ENCODE peak calls at places on chromosome 14, in eight cellular contexts. I is heart left ventricle, T is tibial nerve, U is spleen, K is IMR-90, R is K562, E is uterus, W is adrenal gland. B is an unnamed sample.

GRCh38 chr14:68016243-68016914 is 196.8 kb downstream of the RAD51B start:
- DNase-seq in R (no peak), T (no peak), W (no peak), K (peak), I (no peak), U (no peak), E (no peak), B (no peak)

GRCh38 chr14:103385994-103386491 is 828 bp downstream of the MARK3 start:
- DNase-seq in T (peak), E (no peak), R (peak), I (peak), U (peak), W (peak), K (peak), B (peak)

GRCh38 chr14:86141966-86142365 is 612.0 kb downstream of the FLRT2 start:
- DNase-seq in R (no peak), E (no peak), W (no peak), T (no peak), K (no peak), U (no peak), I (no peak), B (no peak)

GRCh38 chr14:60648934-60649814 is at the start of gene SIX1:
- DNase-seq in W (peak), K (peak), T (peak), U (peak), I (peak), E (peak), R (peak), B (peak)

GRCh38 chr14:28297559-28297958 is 469.0 kb upstream of the FOXG1 start:
- DNase-seq in T (no peak), U (no peak), W (no peak), R (no peak), I (no peak), E (no peak), K (no peak), B (no peak)

GRCh38 chr14:30874999-30875787 is 834 bp downstream of the COCH start:
- DNase-seq in R (peak), W (no peak), E (no peak), I (no peak), U (peak), K (no peak), T (no peak), B (no peak)

GRCh38 chr14:61319706-61320105 is 1.7 kb upstream of the PRKCH start:
- DNase-seq in R (no peak), T (no peak), W (no peak), I (no peak), U (no peak), E (no peak), K (no peak), B (no peak)

GRCh38 chr14:76584271-76584702 is 177.0 kb upstream of the VASH1 start:
- DNase-seq in R (no peak), I (no peak), K (no peak), T (no peak), E (peak), W (peak), U (no peak), B (peak)

DNA sequence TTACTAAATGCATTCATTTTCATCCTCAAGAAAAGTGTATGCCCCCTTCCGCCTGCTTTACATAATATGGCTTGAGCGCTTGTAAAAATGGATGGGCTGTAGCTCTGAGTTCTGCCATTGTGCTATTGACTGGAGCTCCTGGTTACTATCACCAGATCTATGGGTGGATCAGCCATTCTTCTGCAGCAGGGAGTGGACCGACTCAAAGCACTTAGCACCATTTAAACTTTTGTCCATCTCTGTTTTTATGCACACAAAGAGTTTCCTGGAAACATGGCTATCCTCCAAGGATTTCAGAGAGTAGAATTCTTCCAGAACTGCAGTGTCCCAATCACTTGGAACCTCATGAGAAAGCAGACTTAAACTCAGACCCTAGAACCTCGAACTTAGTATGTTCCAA is 4.5 kb upstream of the NUMB start:
- DNase-seq in K (no peak), E (no peak), R (peak), I (no peak), W (no peak), T (no peak), U (no peak), B (no peak)
- H3K27ac ChIP-seq in K (peak), E (no peak), R (no peak), I (peak), W (no peak), T (no peak), U (peak), B (no peak)

GRCh38 chr14:99819514-99819913 is 26.3 kb downstream of the EML1 start:
- DNase-seq in E (peak), K (no peak), I (no peak), U (no peak), T (no peak), R (no peak), W (no peak), B (no peak)
- TF ChIP-seq POLR2A in E (no peak), K (no peak), I (no peak), U (no peak), T (no peak), R (no peak), W (no peak), B (no peak)

GRCh38 chr14:97058589-97058988 is 261.4 kb downstream of the VRK1 start:
- DNase-seq in R (no peak), T (no peak), U (no peak), I (no peak), K (no peak), E (no peak), W (no peak), B (no peak)

GRCh38 chr14:97061198-97061597 is 264.0 kb downstream of the VRK1 start:
- DNase-seq in E (no peak), W (no peak), R (no peak), U (no peak), I (no peak), T (peak), K (no peak), B (no peak)

GRCh38 chr14:97056086-97056485 is 258.9 kb downstream of the VRK1 start:
- DNase-seq in R (no peak), E (no peak), I (no peak), K (no peak), U (no peak), W (no peak), T (no peak), B (peak)

GRCh38 chr14:97057238-97057637 is 260.1 kb downstream of the VRK1 start:
- DNase-seq in U (no peak), K (no peak), W (no peak), T (no peak), R (no peak), E (no peak), I (no peak), B (no peak)

GRCh38 chr14:97058071-97058470 is 260.9 kb downstream of the VRK1 start:
- DNase-seq in K (no peak), R (no peak), T (no peak), U (no peak), E (no peak), I (no peak), W (no peak), B (no peak)
- H3K4me3 ChIP-seq in K (no peak), R (no peak), T (no peak), U (no peak), E (no peak), I (no peak), W (no peak), B (no peak)

GRCh38 chr14:91123201-91123600 is 9.3 kb downstream of the DGLUCY start:
- DNase-seq in T (no peak), I (no peak), K (no peak), W (no peak), U (peak), R (no peak), E (no peak), B (peak)
- H3K27ac ChIP-seq in T (no peak), I (peak), K (no peak), W (no peak), U (no peak), R (no peak), E (no peak), B (peak)

DNA sequence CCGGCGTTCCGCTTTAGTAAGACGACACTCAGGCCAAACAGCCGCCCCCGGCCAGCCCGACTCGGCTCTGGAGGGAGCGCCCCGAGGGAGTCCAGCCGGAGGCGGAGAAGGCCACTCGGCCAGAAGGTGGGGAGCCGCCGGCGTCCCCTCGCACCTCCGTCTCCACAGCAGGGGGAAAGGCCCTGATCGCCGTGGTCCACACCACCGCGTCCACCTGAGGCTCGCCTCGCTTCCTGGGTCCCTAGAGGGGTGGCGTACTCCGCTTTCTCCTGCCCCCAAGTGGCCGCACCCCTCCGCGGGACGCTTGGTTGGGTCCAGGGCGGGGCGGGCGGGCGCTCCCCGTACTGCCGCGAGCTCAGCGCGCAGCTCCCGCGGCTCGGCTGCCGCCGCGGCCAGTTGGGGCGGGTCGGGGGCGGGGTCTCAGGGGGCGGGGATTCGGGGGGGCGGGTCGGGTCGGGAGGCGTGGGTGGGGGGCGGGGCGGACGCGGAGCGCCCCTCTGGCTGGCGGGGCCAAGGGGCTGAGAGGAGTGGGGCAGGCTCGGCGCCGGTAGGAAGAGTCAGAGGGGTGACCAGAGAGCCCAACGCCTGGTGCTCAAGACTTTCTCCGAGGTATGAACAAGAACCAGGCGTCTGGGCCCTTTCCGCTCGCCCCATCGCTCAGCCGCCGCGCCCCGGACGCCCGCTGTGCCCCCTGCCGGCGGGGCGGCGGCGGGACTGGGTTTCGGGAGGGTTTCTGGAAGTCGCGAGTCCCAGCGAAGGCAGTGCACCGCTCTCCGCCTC is at the start of gene FRMD6:
- DNase-seq in R (peak), W (peak), E (peak), K (peak), T (peak), U (peak), I (peak), B (peak)
- TF ChIP-seq POLR2A in R (peak), W (peak), E (peak), K (peak), T (peak), U (no peak), I (peak), B (peak)

B was measured in prostate gland.